ENCODE peak calls at places on chromosome 9, in nine cellular contexts. One of them, this sample, is unnamed.

GRCh38 chr9:99231708-99232107 is 9.6 kb downstream of the SEC61B start:
- DNase-seq in sigmoid colon: no peak
- DNase-seq in suprapubic skin: no peak
- DNase-seq in IMR-90: peak; percentile 11
- DNase-seq in ovary: no peak
- DNase-seq in A549: peak; percentile 18
- DNase-seq in stomach: no peak
- DNase-seq in thyroid gland: no peak
- DNase-seq in transverse colon: no peak
- DNase-seq in this sample: no peak

GRCh38 chr9:4849364-4849763 is 56.6 kb downstream of the RCL1 start:
- DNase-seq in sigmoid colon: no peak
- DNase-seq in suprapubic skin: no peak
- DNase-seq in IMR-90: no peak
- DNase-seq in ovary: no peak
- DNase-seq in A549: no peak
- DNase-seq in stomach: no peak
- DNase-seq in thyroid gland: no peak
- DNase-seq in transverse colon: no peak
- DNase-seq in this sample: no peak

GRCh38 chr9:93574900-93575705 is 1.3 kb upstream of the PHF2 start:
- DNase-seq in sigmoid colon: peak; percentile 64
- DNase-seq in suprapubic skin: peak; percentile 72
- DNase-seq in IMR-90: no peak
- DNase-seq in ovary: peak; percentile 23
- DNase-seq in A549: no peak
- DNase-seq in stomach: peak; percentile 20
- DNase-seq in thyroid gland: no peak
- DNase-seq in transverse colon: no peak
- DNase-seq in this sample: peak; percentile 84

GRCh38 chr9:94768766-94769165 is 42.3 kb downstream of the AOPEP start:
- DNase-seq in sigmoid colon: no peak
- DNase-seq in suprapubic skin: no peak
- DNase-seq in IMR-90: peak; percentile 53
- DNase-seq in ovary: no peak
- DNase-seq in A549: no peak
- DNase-seq in stomach: no peak
- DNase-seq in thyroid gland: no peak
- DNase-seq in transverse colon: no peak
- DNase-seq in this sample: no peak

GRCh38 chr9:94945191-94946144 is 219.0 kb downstream of the AOPEP start:
- DNase-seq in sigmoid colon: peak; percentile 86
- DNase-seq in suprapubic skin: no peak
- DNase-seq in IMR-90: peak; percentile 96
- DNase-seq in ovary: peak; percentile 67
- DNase-seq in A549: peak; percentile 61
- DNase-seq in stomach: no peak
- DNase-seq in thyroid gland: no peak
- DNase-seq in transverse colon: peak; percentile 39
- DNase-seq in this sample: no peak

GRCh38 chr9:38250279-38251035 is 142.0 kb upstream of the ALDH1B1 start:
- DNase-seq in sigmoid colon: no peak
- DNase-seq in suprapubic skin: no peak
- DNase-seq in IMR-90: no peak
- DNase-seq in ovary: no peak
- DNase-seq in A549: no peak
- DNase-seq in stomach: no peak
- DNase-seq in thyroid gland: no peak
- DNase-seq in transverse colon: no peak
- DNase-seq in this sample: no peak

GRCh38 chr9:97525451-97525850 is 24.0 kb downstream of the TMOD1 start:
- DNase-seq in sigmoid colon: no peak
- DNase-seq in suprapubic skin: no peak
- DNase-seq in IMR-90: peak; percentile 64
- DNase-seq in ovary: no peak
- DNase-seq in A549: no peak
- DNase-seq in stomach: no peak
- DNase-seq in thyroid gland: no peak
- DNase-seq in transverse colon: no peak
- DNase-seq in this sample: no peak

GRCh38 chr9:20462410-20462809 is 159.9 kb downstream of the MLLT3 start:
- DNase-seq in sigmoid colon: no peak
- DNase-seq in suprapubic skin: no peak
- DNase-seq in IMR-90: no peak
- DNase-seq in ovary: no peak
- DNase-seq in A549: no peak
- DNase-seq in stomach: no peak
- DNase-seq in thyroid gland: no peak
- DNase-seq in transverse colon: no peak
- DNase-seq in this sample: no peak

GRCh38 chr9:72753261-72753893 is 199.5 kb downstream of the ALDH1A1 start:
- DNase-seq in sigmoid colon: no peak
- DNase-seq in suprapubic skin: no peak
- DNase-seq in IMR-90: peak; percentile 31
- DNase-seq in ovary: no peak
- DNase-seq in A549: peak; percentile 13
- DNase-seq in stomach: no peak
- DNase-seq in thyroid gland: no peak
- DNase-seq in transverse colon: no peak
- DNase-seq in this sample: no peak

GRCh38 chr9:89577363-89577762 is 27.4 kb upstream of the GADD45G start:
- DNase-seq in sigmoid colon: no peak
- DNase-seq in suprapubic skin: no peak
- DNase-seq in IMR-90: no peak
- DNase-seq in ovary: no peak
- DNase-seq in A549: no peak
- DNase-seq in stomach: no peak
- DNase-seq in thyroid gland: no peak
- DNase-seq in transverse colon: no peak
- DNase-seq in this sample: no peak

DNA sequence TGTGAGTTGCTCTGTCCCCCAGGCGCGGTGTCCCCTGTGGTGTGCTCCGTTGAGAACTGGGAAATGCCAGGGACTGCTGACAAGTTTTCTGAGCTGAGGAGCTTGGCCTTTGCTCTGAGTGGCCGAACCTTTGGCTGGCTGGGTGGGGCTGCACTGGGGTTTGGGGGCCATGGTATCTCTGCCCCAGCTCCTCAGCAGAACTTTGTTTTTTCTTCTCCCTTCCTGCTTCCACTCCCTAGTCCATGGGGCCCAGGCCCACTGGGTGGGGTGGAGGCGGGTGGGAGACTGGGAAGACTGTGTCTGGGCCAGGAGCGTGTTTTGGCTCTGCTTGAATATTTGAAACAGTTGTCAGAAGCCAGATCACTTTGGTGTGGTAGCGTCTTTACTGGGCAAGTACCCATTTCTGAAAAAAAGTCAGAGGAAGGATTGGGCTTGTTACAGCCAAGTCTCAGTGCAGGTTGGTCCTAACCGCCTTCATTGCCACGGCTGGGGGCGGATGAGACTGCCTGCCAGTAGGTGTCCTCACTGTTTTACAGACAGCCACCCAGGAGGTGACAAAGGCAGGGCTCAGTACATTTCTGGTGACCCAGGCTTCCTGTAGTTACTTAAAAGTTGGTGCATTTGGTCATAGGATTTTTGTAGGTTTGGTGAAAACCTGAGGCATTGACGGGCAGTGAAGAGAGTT is 92.7 kb downstream of the DAB2IP start:
- DNase-seq in sigmoid colon: peak; percentile 84
- DNase-seq in suprapubic skin: no peak
- DNase-seq in IMR-90: peak; percentile 43
- DNase-seq in ovary: no peak
- DNase-seq in A549: peak; percentile 90
- DNase-seq in stomach: peak; percentile 73
- DNase-seq in thyroid gland: peak; percentile 89
- DNase-seq in transverse colon: peak; percentile 75
- DNase-seq in this sample: peak; percentile 86
- H3K4me1 ChIP-seq in sigmoid colon: peaks cover 96% of the 10 kb centered on the region
- H3K4me1 ChIP-seq in suprapubic skin: peaks cover 73% of the 10 kb centered on the region
- H3K4me1 ChIP-seq in IMR-90: peaks cover 35% of the 10 kb centered on the region
- H3K4me1 ChIP-seq in ovary: peaks cover 54% of the 10 kb centered on the region
- H3K4me1 ChIP-seq in A549: peaks cover 27% of the 10 kb centered on the region
- H3K4me1 ChIP-seq in stomach: peaks cover 97% of the 10 kb centered on the region
- H3K4me1 ChIP-seq in thyroid gland: peaks cover 54% of the 10 kb centered on the region
- H3K4me1 ChIP-seq in transverse colon: peaks cover 77% of the 10 kb centered on the region
- H3K4me1 ChIP-seq in this sample: peaks cover 74% of the 10 kb centered on the region

GRCh38 chr9:127004946-127005769 is 90.6 kb downstream of the RALGPS1 start:
- DNase-seq in sigmoid colon: no peak
- DNase-seq in suprapubic skin: no peak
- DNase-seq in IMR-90: peak; percentile 51
- DNase-seq in ovary: no peak
- DNase-seq in A549: no peak
- DNase-seq in stomach: no peak
- DNase-seq in thyroid gland: peak; percentile 76
- DNase-seq in transverse colon: no peak
- DNase-seq in this sample: no peak
- TF ChIP-seq POLR2A in sigmoid colon: no peak
- TF ChIP-seq POLR2A in suprapubic skin: no peak
- TF ChIP-seq POLR2A in IMR-90: no peak
- TF ChIP-seq POLR2A in ovary: no peak
- TF ChIP-seq POLR2A in A549: no peak
- TF ChIP-seq POLR2A in stomach: no peak
- TF ChIP-seq POLR2A in thyroid gland: peak; percentile 8
- TF ChIP-seq POLR2A in transverse colon: no peak
- TF ChIP-seq POLR2A in this sample: no peak

GRCh38 chr9:126411225-126411947 is 84.8 kb downstream of the MVB12B start:
- DNase-seq in sigmoid colon: no peak
- DNase-seq in suprapubic skin: no peak
- DNase-seq in IMR-90: no peak
- DNase-seq in ovary: no peak
- DNase-seq in A549: no peak
- DNase-seq in stomach: no peak
- DNase-seq in thyroid gland: no peak
- DNase-seq in transverse colon: no peak
- DNase-seq in this sample: peak; percentile 41
- H3K4me3 ChIP-seq in sigmoid colon: no peak overlapping the region
- H3K4me3 ChIP-seq in suprapubic skin: no peak overlapping the region
- H3K4me3 ChIP-seq in IMR-90: no peak overlapping the region
- H3K4me3 ChIP-seq in ovary: no peak overlapping the region
- H3K4me3 ChIP-seq in A549: no peak overlapping the region
- H3K4me3 ChIP-seq in stomach: peak overlapping the region; percentile 2
- H3K4me3 ChIP-seq in thyroid gland: no peak overlapping the region
- H3K4me3 ChIP-seq in transverse colon: no peak overlapping the region
- H3K4me3 ChIP-seq in this sample: no peak overlapping the region

GRCh38 chr9:112034216-112034611 is 137.6 kb downstream of the UGCG start:
- DNase-seq in sigmoid colon: no peak
- DNase-seq in suprapubic skin: no peak
- DNase-seq in IMR-90: no peak
- DNase-seq in ovary: no peak
- DNase-seq in A549: no peak
- DNase-seq in stomach: no peak
- DNase-seq in thyroid gland: no peak
- DNase-seq in transverse colon: no peak
- DNase-seq in this sample: no peak
- H3K4me1 ChIP-seq in sigmoid colon: peaks cover 7% of the 10 kb centered on the region
- H3K4me1 ChIP-seq in suprapubic skin: peaks cover 5% of the 10 kb centered on the region
- H3K4me1 ChIP-seq in IMR-90: peaks cover 36% of the 10 kb centered on the region
- H3K4me1 ChIP-seq in ovary: no peaks in the 10 kb centered on the region
- H3K4me1 ChIP-seq in A549: peaks cover 31% of the 10 kb centered on the region
- H3K4me1 ChIP-seq in stomach: peaks cover 37% of the 10 kb centered on the region
- H3K4me1 ChIP-seq in thyroid gland: no peaks in the 10 kb centered on the region
- H3K4me1 ChIP-seq in transverse colon: peaks cover 20% of the 10 kb centered on the region
- H3K4me1 ChIP-seq in this sample: peaks cover 93% of the 10 kb centered on the region

DNA sequence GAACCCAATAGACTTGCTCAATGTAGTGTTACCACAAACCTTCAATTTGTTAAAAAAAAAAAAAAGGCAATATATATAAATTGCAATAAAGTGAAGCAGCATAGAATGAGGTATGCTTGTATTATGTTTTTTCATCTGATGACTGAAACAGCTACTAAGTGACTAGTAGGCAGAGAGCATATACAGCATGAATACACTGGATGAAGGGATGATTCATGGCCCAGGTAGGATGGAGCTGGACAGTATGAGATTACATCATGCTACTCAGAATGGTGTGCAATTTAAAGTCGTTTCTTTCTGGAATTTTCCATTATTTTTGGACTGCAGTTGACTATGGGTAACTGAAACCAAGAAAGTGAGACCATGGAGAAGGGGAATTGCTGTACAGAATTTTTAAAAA is 161.2 kb downstream of the GNA14 start:
- DNase-seq in sigmoid colon: no peak
- DNase-seq in suprapubic skin: no peak
- DNase-seq in IMR-90: no peak
- DNase-seq in ovary: no peak
- DNase-seq in A549: no peak
- DNase-seq in stomach: no peak
- DNase-seq in thyroid gland: no peak
- DNase-seq in transverse colon: no peak
- DNase-seq in this sample: no peak
- TF ChIP-seq POLR2A in sigmoid colon: no peak
- TF ChIP-seq POLR2A in suprapubic skin: no peak
- TF ChIP-seq POLR2A in IMR-90: no peak
- TF ChIP-seq POLR2A in ovary: no peak
- TF ChIP-seq POLR2A in A549: no peak
- TF ChIP-seq POLR2A in stomach: no peak
- TF ChIP-seq POLR2A in thyroid gland: no peak
- TF ChIP-seq POLR2A in transverse colon: no peak
- TF ChIP-seq POLR2A in this sample: no peak

DNA sequence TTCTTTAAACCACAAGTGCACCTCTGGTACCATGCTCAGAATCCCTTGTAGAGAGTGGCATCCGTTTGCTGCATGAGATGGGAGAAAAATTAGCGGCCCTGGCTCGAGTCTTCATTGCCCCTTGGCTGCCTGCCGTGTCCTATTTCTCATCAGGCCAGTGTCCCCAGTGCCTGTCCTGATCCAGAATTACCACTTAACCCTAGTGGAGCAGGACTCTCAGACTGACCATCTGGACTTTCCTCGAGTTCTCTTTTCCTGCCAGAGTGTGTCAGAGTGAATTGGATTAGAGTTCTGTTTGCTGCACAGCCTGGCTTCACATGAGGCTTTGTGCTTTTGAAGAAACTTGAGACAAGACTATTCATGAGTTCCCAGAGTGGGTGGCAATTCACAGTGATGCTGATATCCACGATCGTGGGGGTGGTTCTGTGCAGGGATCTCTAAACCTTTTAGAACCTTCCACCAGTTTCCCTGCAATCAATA is 92.6 kb downstream of the C9orf152 start:
- DNase-seq in sigmoid colon: no peak
- DNase-seq in suprapubic skin: no peak
- DNase-seq in IMR-90: peak; percentile 84
- DNase-seq in ovary: no peak
- DNase-seq in A549: no peak
- DNase-seq in stomach: no peak
- DNase-seq in thyroid gland: no peak
- DNase-seq in transverse colon: no peak
- DNase-seq in this sample: no peak
- H3K4me3 ChIP-seq in sigmoid colon: no peak overlapping the region
- H3K4me3 ChIP-seq in suprapubic skin: no peak overlapping the region
- H3K4me3 ChIP-seq in IMR-90: no peak overlapping the region
- H3K4me3 ChIP-seq in ovary: no peak overlapping the region
- H3K4me3 ChIP-seq in A549: no peak overlapping the region
- H3K4me3 ChIP-seq in stomach: no peak overlapping the region
- H3K4me3 ChIP-seq in thyroid gland: no peak overlapping the region
- H3K4me3 ChIP-seq in transverse colon: no peak overlapping the region
- H3K4me3 ChIP-seq in this sample: no peak overlapping the region

GRCh38 chr9:70060883-70061507 is 17.3 kb downstream of the MAMDC2 start:
- DNase-seq in sigmoid colon: no peak
- DNase-seq in suprapubic skin: no peak
- DNase-seq in IMR-90: no peak
- DNase-seq in ovary: no peak
- DNase-seq in A549: no peak
- DNase-seq in stomach: no peak
- DNase-seq in thyroid gland: no peak
- DNase-seq in transverse colon: no peak
- DNase-seq in this sample: no peak
- H3K4me1 ChIP-seq in sigmoid colon: peaks cover 90% of the 10 kb centered on the region
- H3K4me1 ChIP-seq in suprapubic skin: peaks cover 22% of the 10 kb centered on the region
- H3K4me1 ChIP-seq in IMR-90: no peaks in the 10 kb centered on the region
- H3K4me1 ChIP-seq in ovary: peaks cover 4% of the 10 kb centered on the region
- H3K4me1 ChIP-seq in A549: no peaks in the 10 kb centered on the region
- H3K4me1 ChIP-seq in stomach: peaks cover 54% of the 10 kb centered on the region
- H3K4me1 ChIP-seq in thyroid gland: no peaks in the 10 kb centered on the region
- H3K4me1 ChIP-seq in transverse colon: peaks cover 17% of the 10 kb centered on the region
- H3K4me1 ChIP-seq in this sample: no peaks in the 10 kb centered on the region

GRCh38 chr9:40884072-40884901 is 244.2 kb downstream of the FOXD4L6 start:
- DNase-seq in sigmoid colon: peak; percentile 62
- DNase-seq in suprapubic skin: peak; percentile 59
- DNase-seq in IMR-90: no peak
- DNase-seq in ovary: no peak
- DNase-seq in A549: no peak
- DNase-seq in stomach: no peak
- DNase-seq in thyroid gland: no peak
- DNase-seq in transverse colon: no peak
- DNase-seq in this sample: peak; percentile 77
- TF ChIP-seq POLR2A in sigmoid colon: no peak
- TF ChIP-seq POLR2A in suprapubic skin: no peak
- TF ChIP-seq POLR2A in IMR-90: no peak
- TF ChIP-seq POLR2A in ovary: no peak
- TF ChIP-seq POLR2A in A549: no peak
- TF ChIP-seq POLR2A in stomach: no peak
- TF ChIP-seq POLR2A in thyroid gland: no peak
- TF ChIP-seq POLR2A in transverse colon: no peak
- TF ChIP-seq POLR2A in this sample: no peak